ENCODE peak calls at places on chromosomes 2 and 18, in four cellular contexts. P, Z, L and B are unnamed samples.

GRCh38 chr2:238467772-238468171 is 41.0 kb downstream of the ASB1 start:
- DNase-seq in P (no peak), Z (no peak), L (no peak), B (no peak)

GRCh38 chr2:12223732-12224131 is 477.3 kb downstream of the LPIN1 start:
- DNase-seq in P (no peak), Z (no peak), L (no peak), B (no peak)

GRCh38 chr2:181457741-181458425 is 697 bp downstream of the ITGA4 start:
- DNase-seq in P (peak; percentile 60), Z (peak; percentile 39), L (peak; percentile 27), B (peak; percentile 29)

GRCh38 chr2:241815477-241816430 is 6.8 kb downstream of the NEU4 start:
- DNase-seq in P (peak; percentile 40), Z (no peak), L (no peak), B (no peak)

GRCh38 chr2:232369126-232369955 is 9.2 kb upstream of the ALPP start:
- DNase-seq in P (no peak), Z (no peak), L (no peak), B (no peak)

GRCh38 chr18:9869713-9870430 is 15.9 kb upstream of the TXNDC2 start:
- DNase-seq in P (peak; percentile 54), Z (peak; percentile 15), L (no peak), B (no peak)

GRCh38 chr18:47997338-47997780 is 66.9 kb upstream of the SMAD2 start:
- DNase-seq in P (no peak), Z (peak; percentile 32), L (no peak), B (no peak)

GRCh38 chr2:114123925-114124324 is 234.0 kb downstream of the ACTR3 start:
- DNase-seq in P (no peak), Z (no peak), L (no peak), B (no peak)

GRCh38 chr2:195659114-195659513 is 2.1 kb downstream of the SLC39A10 start:
- DNase-seq in P (no peak), Z (no peak), L (no peak), B (no peak)

GRCh38 chr18:57624988-57625387 is 3.4 kb upstream of the NARS1 start:
- DNase-seq in P (no peak), Z (no peak), L (no peak), B (no peak)

GRCh38 chr2:74099271-74099670 is 48.4 kb downstream of the BOLA3 start:
- DNase-seq in P (no peak), Z (no peak), L (no peak), B (no peak)

GRCh38 chr2:146986161-146986560 is 858.7 kb upstream of the ACVR2A start:
- DNase-seq in P (no peak), Z (no peak), L (no peak), B (no peak)

GRCh38 chr18:21769206-21769605 is 28.6 kb downstream of the MIB1 start:
- DNase-seq in P (no peak), Z (no peak), L (no peak), B (no peak)

GRCh38 chr2:10167316-10167715 is 44.8 kb downstream of the RRM2 start:
- DNase-seq in P (no peak), Z (no peak), L (no peak), B (no peak)